ENCODE peak calls at places on chromosomes 6 and 20, in six cellular contexts. Z, H, Q, M, T and S are unnamed samples.

GRCh38 chr6:35031611-35032529 is 109.3 kb downstream of the TCP11 start:
- DNase-seq in Z (no peak), H (no peak), M (no peak), T (no peak), Q (no peak), S (no peak)

GRCh38 chr20:3209023-3209945 is at the start of gene ITPA:
- DNase-seq in T (peak; percentile 64), Q (no peak), H (peak; percentile 60), M (peak; percentile 60), Z (peak; percentile 20), S (peak; percentile 59)

GRCh38 chr6:484086-484728 is 92.7 kb downstream of the IRF4 start:
- DNase-seq in H (no peak), Q (no peak), Z (no peak), M (peak; percentile 59), T (peak; percentile 43), S (no peak)

GRCh38 chr20:46021361-46022359 is 7.4 kb upstream of the SLC12A5 start:
- DNase-seq in M (peak; percentile 93), T (peak; percentile 27), Q (no peak), Z (no peak), H (peak; percentile 86), S (peak; percentile 30)

GRCh38 chr6:53312355-53312754 is 36.4 kb downstream of the ELOVL5 start:
- DNase-seq in Z (no peak), H (no peak), T (no peak), M (no peak), Q (no peak), S (no peak)

GRCh38 chr6:153553627-153554026 is 422.5 kb upstream of the RGS17 start:
- DNase-seq in T (peak; percentile 37), H (peak; percentile 69), Z (no peak), Q (no peak), M (no peak), S (no peak)

GRCh38 chr6:36827261-36828079 is 11.8 kb downstream of the CPNE5 start:
- DNase-seq in T (peak; percentile 43), Z (no peak), Q (no peak), H (no peak), M (no peak), S (no peak)

GRCh38 chr6:21808045-21808470 is 214.5 kb downstream of the SOX4 start:
- DNase-seq in M (no peak), Q (no peak), H (no peak), Z (no peak), T (peak; percentile 87), S (no peak)

GRCh38 chr20:53598140-53599038 is 4.8 kb upstream of the ZNF217 start:
- DNase-seq in M (no peak), T (no peak), Q (no peak), H (no peak), Z (no peak), S (no peak)

GRCh38 chr6:90131614-90132423 is 164.8 kb downstream of the BACH2 start:
- DNase-seq in H (no peak), M (no peak), Q (peak; percentile 84), T (peak; percentile 92), Z (no peak), S (no peak)

GRCh38 chr6:113385020-113385431 is 472.1 kb upstream of the MARCKS start:
- DNase-seq in T (peak; percentile 59), Q (no peak), M (no peak), H (no peak), Z (no peak), S (no peak)

GRCh38 chr6:56540232-56540631 is 102.5 kb downstream of the DST start:
- DNase-seq in Q (no peak), T (no peak), Z (no peak), H (peak; percentile 29), M (no peak), S (no peak)

GRCh38 chr20:53865905-53866786 is 204.2 kb downstream of the BCAS1 start:
- DNase-seq in Q (no peak), H (peak; percentile 92), T (peak; percentile 65), M (no peak), Z (no peak), S (no peak)

GRCh38 chr6:43373252-43373875 is 3.9 kb upstream of the ZNF318 start:
- DNase-seq in Z (no peak), T (no peak), H (no peak), M (no peak), Q (no peak), S (no peak)

GRCh38 chr6:30845183-30845582 is 39.1 kb upstream of the DDR1 start:
- DNase-seq in T (no peak), H (no peak), M (no peak), Z (no peak), Q (no peak), S (no peak)

GRCh38 chr20:9068896-9069663 is at the start of gene PLCB4:
- DNase-seq in T (peak; percentile 61), Z (no peak), M (peak; percentile 94), Q (no peak), H (peak; percentile 89), S (no peak)

GRCh38 chr20:48722737-48723191 is 105.0 kb downstream of the PREX1 start:
- DNase-seq in H (no peak), Q (no peak), Z (no peak), M (peak; percentile 10), T (peak; percentile 88), S (no peak)

GRCh38 chr6:170182781-170183120 is 108.1 kb downstream of the DLL1 start:
- DNase-seq in M (no peak), T (no peak), H (no peak), Q (no peak), Z (no peak), S (no peak)

GRCh38 chr6:27168586-27169443 is 78.7 kb upstream of the PRSS16 start:
- DNase-seq in T (peak; percentile 82), H (peak; percentile 27), M (no peak), Q (no peak), Z (no peak), S (no peak)

GRCh38 chr6:68575765-68576439 is 59.2 kb upstream of the ADGRB3 start:
- DNase-seq in M (peak; percentile 77), Z (no peak), Q (no peak), T (no peak), H (peak; percentile 95), S (no peak)

GRCh38 chr20:1702288-1702687 is 44.7 kb upstream of the SIRPG start:
- DNase-seq in M (no peak), Q (no peak), Z (no peak), H (no peak), T (no peak), S (no peak)

GRCh38 chr6:110412258-110412839 is 3.0 kb downstream of the DDO start:
- DNase-seq in H (no peak), Z (no peak), Q (no peak), M (no peak), T (no peak), S (no peak)

GRCh38 chr6:16314311-16314710 is 75.9 kb downstream of the GMPR start:
- DNase-seq in H (no peak), Z (no peak), M (no peak), T (no peak), Q (no peak), S (no peak)

GRCh38 chr6:73242001-73242400 is 16.7 kb upstream of the KHDC1L start:
- DNase-seq in T (no peak), Z (no peak), Q (no peak), M (no peak), H (no peak), S (no peak)

GRCh38 chr6:16752206-16752867 is 8.9 kb downstream of the ATXN1 start:
- DNase-seq in Q (peak; percentile 81), M (no peak), H (peak; percentile 80), Z (no peak), T (peak; percentile 98), S (no peak)

GRCh38 chr20:61176874-61177273 is 75.2 kb upstream of the CDH4 start:
- DNase-seq in T (no peak), Q (no peak), H (no peak), M (no peak), Z (no peak), S (no peak)

GRCh38 chr20:32536861-32537656 is 48.1 kb downstream of the NOL4L start:
- DNase-seq in M (peak; percentile 98), H (peak; percentile 96), Q (no peak), T (no peak), Z (peak; percentile 52), S (peak; percentile 68)

GRCh38 chr6:99356641-99357040 is 7.2 kb upstream of the FAXC start:
- DNase-seq in Z (no peak), M (no peak), H (no peak), Q (no peak), T (no peak), S (no peak)

GRCh38 chr6:129175066-129175465 is 292.1 kb downstream of the LAMA2 start:
- DNase-seq in Q (no peak), T (peak; percentile 47), M (no peak), H (no peak), Z (no peak), S (no peak)

GRCh38 chr6:106431972-106432371 is 71.5 kb downstream of the CRYBG1 start:
- DNase-seq in H (no peak), T (no peak), M (no peak), Z (no peak), Q (no peak), S (no peak)

GRCh38 chr6:118748311-118749062 is 97.1 kb upstream of the CEP85L start:
- DNase-seq in M (peak; percentile 60), T (peak; percentile 76), Q (no peak), H (peak; percentile 49), Z (no peak), S (no peak)

GRCh38 chr6:24935323-24935722 is 437 bp downstream of the RIPOR2 start:
- DNase-seq in H (no peak), M (no peak), Q (no peak), Z (no peak), T (no peak), S (no peak)

GRCh38 chr6:29702519-29703103 is 20.6 kb upstream of the HLA-F start:
- DNase-seq in Z (peak; percentile 51), T (peak; percentile 45), H (peak; percentile 72), Q (no peak), M (peak; percentile 22), S (peak; percentile 76)